ENCODE peak calls at places on chromosomes 13 and 19, in seven cellular contexts. D is adrenal gland, B is breast epithelium, X is heart left ventricle, I is heart right ventricle, A is left ventricle myocardium inferior, V is fibroblast of lung. N is an unnamed sample. For H3K27me3 and H3K4me1, the result is how much of the 10 kb centered on the place peaks cover.

GRCh38 chr13:59176775-59177174 is 987.0 kb downstream of the DIAPH3 start:
- DNase-seq in I (no peak), V (no peak), X (no peak), D (no peak), B (no peak), A (no peak), N (no peak)

GRCh38 chr13:77928909-77929308 is 10.3 kb upstream of the EDNRB start:
- DNase-seq in D (no peak), A (no peak), X (no peak), I (no peak), B (no peak), V (no peak), N (no peak)

GRCh38 chr19:41350735-41351338 is 2.9 kb downstream of the TGFB1 start:
- DNase-seq in I (no peak), V (peak), D (no peak), B (no peak), X (no peak), A (no peak), N (no peak)

GRCh38 chr19:2455481-2456300 is 1.1 kb downstream of the LMNB2 start:
- DNase-seq in X (no peak), B (no peak), V (no peak), I (peak), D (peak), A (peak), N (peak)

GRCh38 chr13:35733832-35734231 is 257.3 kb upstream of the MAB21L1 start:
- DNase-seq in V (no peak), A (no peak), B (no peak), X (peak), D (no peak), I (no peak), N (no peak)

GRCh38 chr19:30870861-30871260 is 478.4 kb downstream of the TSHZ3 start:
- DNase-seq in X (no peak), B (no peak), A (no peak), D (peak), I (no peak), V (no peak), N (peak)

GRCh38 chr13:108859202-108860012 is 230.0 kb downstream of the MYO16 start:
- DNase-seq in I (no peak), B (no peak), A (no peak), D (no peak), V (peak), X (no peak), N (no peak)

GRCh38 chr13:45786293-45786920 is 65.1 kb downstream of the SIAH3 start:
- DNase-seq in I (no peak), D (no peak), V (no peak), X (peak), B (no peak), A (no peak), N (no peak)

GRCh38 chr19:29517412-29517811 is 8.4 kb upstream of the VSTM2B start:
- DNase-seq in D (no peak), A (no peak), B (no peak), I (no peak), V (no peak), X (no peak), N (no peak)
- H3K27me3 ChIP-seq in D (under half), A (half or more), B (under half), I (under half), V (under half), X (under half), N (under half)

DNA sequence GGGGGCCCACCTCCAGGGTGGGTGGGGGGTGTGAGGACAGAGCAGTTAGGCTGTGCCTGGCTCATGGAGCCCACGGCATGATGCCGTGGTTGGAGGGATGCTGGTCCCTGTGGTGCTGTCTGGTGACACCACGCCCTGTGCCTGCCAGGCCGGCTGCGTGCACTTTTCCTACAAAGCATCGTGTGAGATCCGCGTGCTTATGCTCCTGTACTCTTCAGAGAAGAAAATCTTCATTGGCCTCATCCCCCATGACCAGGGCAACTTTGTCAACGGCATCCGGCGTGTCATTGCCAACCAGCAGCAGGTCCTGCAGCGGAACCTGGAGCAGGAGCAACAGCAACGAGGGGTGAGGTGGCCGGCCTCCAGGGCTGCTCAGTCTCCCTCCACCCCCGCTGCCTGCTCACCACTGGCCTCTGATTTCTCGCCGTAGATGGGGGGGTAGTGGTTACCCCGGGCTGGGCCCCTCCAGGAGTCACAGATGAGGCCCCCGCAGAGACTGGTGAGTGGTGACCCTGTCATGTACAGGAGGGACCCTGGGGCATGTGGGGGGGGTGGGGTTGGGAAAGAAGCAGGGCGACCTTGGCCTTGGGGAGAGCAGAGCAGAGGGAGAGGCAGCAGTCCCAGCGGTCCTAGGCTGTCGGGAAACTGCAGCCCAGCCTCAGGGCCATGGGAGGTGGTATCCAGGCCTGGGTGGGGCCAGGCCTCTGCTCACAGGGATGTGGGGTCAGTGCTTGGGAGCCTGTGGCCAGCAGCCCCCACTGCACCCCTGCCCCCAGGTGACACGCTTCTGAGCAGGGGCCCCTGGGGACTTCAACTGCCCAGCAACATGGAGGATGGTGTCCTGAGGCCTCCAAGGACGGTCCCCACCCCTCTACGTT is 7.3 kb downstream of the PNKP start:
- DNase-seq in A (no peak), I (no peak), B (no peak), X (no peak), V (no peak), D (peak), N (no peak)
- H3K4me1 ChIP-seq in A (under half), I (under half), B (under half), X (under half), V (under half), D (half or more), N (under half)

GRCh38 chr19:16303755-16304154 is 20.9 kb upstream of the KLF2 start:
- DNase-seq in I (no peak), B (no peak), X (no peak), V (peak), D (peak), A (no peak), N (no peak)
- H3K27me3 ChIP-seq in I (under half), B (under half), X (under half), V (under half), D (under half), A (under half), N (under half)

GRCh38 chr19:12786149-12786870 is 5.0 kb upstream of the JUNB start:
- DNase-seq in D (peak), A (peak), B (peak), I (peak), X (peak), V (no peak), N (no peak)
- H3K4me1 ChIP-seq in D (half or more), A (half or more), B (under half), I (half or more), X (half or more), V (under half), N (half or more)

GRCh38 chr19:17683078-17683477 is 5.1 kb downstream of the UNC13A start:
- DNase-seq in B (no peak), A (no peak), I (no peak), V (no peak), D (no peak), X (no peak), N (no peak)
- H3K27me3 ChIP-seq in B (half or more), A (half or more), I (under half), V (under half), D (under half), X (under half), N (under half)

DNA sequence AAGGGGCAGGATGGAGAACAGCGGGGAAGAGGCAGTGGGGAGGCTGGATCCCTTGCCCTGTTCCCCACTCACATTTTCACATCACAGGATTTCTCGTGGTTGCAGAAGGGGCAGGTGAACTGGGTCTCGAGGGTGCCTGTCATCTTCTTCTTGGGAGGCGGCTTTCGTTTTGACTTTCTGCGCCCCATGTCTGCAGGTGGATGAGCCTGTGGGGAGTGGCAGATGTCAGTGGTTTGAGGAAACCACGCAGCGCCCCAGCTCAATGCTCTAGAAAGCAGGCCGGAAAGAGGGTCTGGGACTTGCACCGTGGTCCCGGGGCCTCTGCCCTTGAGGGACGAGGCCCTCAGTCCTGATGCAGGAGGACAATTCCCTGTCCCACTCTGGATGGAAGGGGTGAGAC is 4.9 kb downstream of the ELOF1 start:
- DNase-seq in A (no peak), X (no peak), D (no peak), I (no peak), B (no peak), V (no peak), N (no peak)
- H3K4me1 ChIP-seq in A (under half), X (under half), D (under half), I (under half), B (under half), V (under half), N (under half)

GRCh38 chr19:19211499-19212432 is at the start of gene NCAN:
- DNase-seq in D (no peak), I (no peak), A (no peak), V (no peak), X (no peak), B (no peak), N (no peak)

GRCh38 chr19:19215792-19216191 is 4.0 kb downstream of the NCAN start:
- DNase-seq in D (no peak), I (no peak), X (no peak), V (no peak), A (no peak), B (no peak), N (no peak)

GRCh38 chr19:19213822-19214558 is 2.2 kb downstream of the NCAN start:
- DNase-seq in D (no peak), X (no peak), I (no peak), A (no peak), B (no peak), V (no peak), N (no peak)

GRCh38 chr19:19214892-19215291 is 3.1 kb downstream of the NCAN start:
- DNase-seq in A (no peak), V (peak), I (peak), D (peak), X (no peak), B (no peak), N (no peak)

DNA sequence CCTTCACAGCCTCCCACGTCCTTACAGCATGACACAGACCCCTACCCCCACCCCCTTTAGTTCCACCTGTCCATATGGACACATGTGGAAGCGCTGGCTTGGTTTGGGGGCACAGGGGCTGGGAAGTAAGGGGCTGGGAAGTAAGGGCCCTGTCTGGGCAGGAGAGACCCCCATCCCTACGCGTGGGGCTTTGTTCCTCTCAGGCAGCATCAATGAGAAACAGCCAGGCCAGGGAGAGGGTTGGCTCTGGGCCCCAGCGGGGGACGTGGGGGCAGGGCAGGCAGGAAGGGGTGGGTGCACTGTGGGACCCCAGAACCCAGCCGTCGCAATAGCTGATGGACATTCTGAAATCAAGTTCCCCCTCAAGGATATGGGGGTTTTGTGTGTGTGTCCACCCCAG is 1.1 kb downstream of the NCAN start:
- DNase-seq in A (no peak), V (no peak), X (no peak), I (no peak), B (no peak), D (no peak), N (no peak)
- H3K27me3 ChIP-seq in A (half or more), V (under half), X (under half), I (half or more), B (half or more), D (under half), N (under half)

DNA sequence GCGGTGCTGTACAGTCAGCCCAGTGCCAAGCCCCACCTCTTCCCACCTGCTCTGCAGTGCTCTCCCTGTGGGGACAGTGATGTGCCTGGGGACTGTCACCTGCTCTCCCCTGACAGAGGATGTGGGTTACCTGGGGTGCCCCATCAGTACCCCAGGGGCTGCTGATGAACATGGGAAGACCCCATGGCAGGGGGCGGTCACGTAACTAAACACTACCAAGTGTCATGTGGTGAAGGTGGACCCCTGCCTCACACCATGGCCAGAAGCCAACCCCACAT is 12.7 kb downstream of the KDM4B start:
- DNase-seq in A (no peak), I (no peak), B (no peak), D (no peak), V (no peak), X (no peak), N (no peak)
- H3K4me1 ChIP-seq in A (half or more), I (half or more), B (under half), D (under half), V (under half), X (half or more), N (under half)

GRCh38 chr13:23572836-23573235 is 2.6 kb downstream of the TNFRSF19 start:
- DNase-seq in B (no peak), D (no peak), V (no peak), X (no peak), A (no peak), I (no peak), N (no peak)

GRCh38 chr13:23570931-23571330 is 719 bp downstream of the TNFRSF19 start:
- DNase-seq in X (no peak), I (no peak), B (no peak), V (peak), A (no peak), D (no peak), N (no peak)

GRCh38 chr13:23563085-23563484 is 7.1 kb upstream of the TNFRSF19 start:
- DNase-seq in A (no peak), X (no peak), D (no peak), B (no peak), V (no peak), I (no peak), N (no peak)

GRCh38 chr13:23570099-23570926 is at the start of gene TNFRSF19:
- DNase-seq in B (no peak), D (peak), I (peak), A (peak), X (peak), V (peak), N (peak)

GRCh38 chr13:23567792-23568480 is 2.3 kb upstream of the TNFRSF19 start:
- DNase-seq in A (no peak), I (no peak), B (no peak), V (peak), X (no peak), D (no peak), N (no peak)
- H3K27me3 ChIP-seq in A (under half), I (under half), B (under half), V (under half), X (under half), D (under half), N (under half)

DNA sequence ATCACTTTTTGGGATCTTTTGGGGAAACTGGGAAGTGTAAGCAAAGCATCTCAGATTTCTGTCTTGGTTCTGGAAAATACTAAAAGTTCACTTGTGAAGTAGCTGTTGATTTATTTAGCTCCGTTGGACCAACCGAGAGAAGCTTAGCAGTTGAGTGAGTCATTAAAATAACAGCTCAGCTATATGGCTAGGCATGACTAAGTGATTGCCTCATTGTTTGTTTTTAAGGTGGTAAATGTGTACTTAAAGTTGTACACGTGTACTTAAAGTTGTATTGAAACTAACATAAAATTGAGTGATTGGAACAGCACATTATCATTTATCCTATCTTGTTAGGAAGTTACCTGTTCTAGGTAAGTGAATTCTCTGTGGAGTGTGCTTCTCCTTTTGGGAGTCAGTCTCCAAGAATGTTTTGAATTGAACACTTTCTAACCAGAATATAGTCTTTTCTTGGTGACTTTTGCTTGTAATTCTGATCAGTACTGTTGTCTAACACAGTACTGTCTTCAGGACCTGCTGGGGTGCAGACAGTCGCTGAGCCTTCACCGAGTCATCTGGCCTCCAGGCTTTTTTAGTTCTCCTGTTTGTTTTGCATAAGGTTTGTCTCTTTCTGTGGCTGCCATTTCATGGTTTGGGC is 2.9 kb upstream of the DCUN1D2 start:
- DNase-seq in V (peak), I (no peak), A (no peak), D (peak), B (no peak), X (no peak), N (no peak)
- H3K4me1 ChIP-seq in V (under half), I (half or more), A (half or more), D (half or more), B (under half), X (half or more), N (under half)